ENCODE peak calls at places on chromosomes 5 and 9, in eight cellular contexts. J is effector memory CD4-positive, alpha-beta T cell; O is suprapubic skin; U is OCI-LY7; A is HCT116; Y is upper lobe of right lung; D is mesenchymal stem cell; Z is naive thymus-derived CD4-positive, alpha-beta T cell. W is an unnamed sample.

GRCh38 chr9:96006961-96007360 is 131.5 kb downstream of the ERCC6L2 start:
- DNase-seq in J (no peak), O (no peak), U (no peak), A (no peak), Y (no peak), D (peak; percentile 46), Z (no peak), W (no peak)

GRCh38 chr5:39420482-39421145 is 4.2 kb downstream of the DAB2 start:
- DNase-seq in J (no peak), O (peak; percentile 87), U (no peak), A (no peak), Y (no peak), D (peak; percentile 52), Z (no peak), W (no peak)

GRCh38 chr9:115997923-115998322 is 155.7 kb upstream of the PAPPA start:
- DNase-seq in J (no peak), O (no peak), U (no peak), A (no peak), Y (no peak), D (peak; percentile 70), Z (no peak), W (no peak)

GRCh38 chr5:154449786-154450185 is 4.0 kb downstream of the SAP30L start:
- DNase-seq in J (no peak), O (no peak), U (no peak), A (no peak), Y (no peak), D (peak; percentile 37), Z (no peak), W (no peak)

GRCh38 chr9:137406876-137407589 is 15.9 kb downstream of the EXD3 start:
- DNase-seq in J (peak; percentile 30), O (no peak), U (no peak), A (no peak), Y (peak; percentile 85), D (peak; percentile 74), Z (peak; percentile 46), W (peak; percentile 29)

GRCh38 chr9:75265525-75265972 is 177.2 kb downstream of the OSTF1 start:
- DNase-seq in J (peak; percentile 27), O (no peak), U (peak; percentile 57), A (peak; percentile 15), Y (no peak), D (peak; percentile 41), Z (peak; percentile 43), W (peak; percentile 49)

GRCh38 chr5:126811515-126812198 is 34.7 kb downstream of the LMNB1 start:
- DNase-seq in J (peak; percentile 18), O (no peak), U (no peak), A (no peak), Y (no peak), D (peak; percentile 81), Z (peak; percentile 63), W (no peak)

GRCh38 chr9:107712390-107712789 is 222.8 kb upstream of the KLF4 start:
- DNase-seq in J (no peak), O (no peak), U (no peak), A (peak; percentile 77), Y (no peak), D (peak; percentile 52), Z (no peak), W (no peak)

GRCh38 chr5:145991044-145991575 is 54.7 kb downstream of the SH3RF2 start:
- DNase-seq in J (no peak), O (no peak), U (no peak), A (no peak), Y (no peak), D (no peak), Z (no peak), W (no peak)

GRCh38 chr5:80061005-80061404 is 25.9 kb downstream of the THBS4 start:
- DNase-seq in J (no peak), O (no peak), U (no peak), A (no peak), Y (no peak), D (peak; percentile 47), Z (no peak), W (no peak)

GRCh38 chr9:75615284-75615683 is 275.2 kb upstream of the PCSK5 start:
- DNase-seq in J (no peak), O (no peak), U (peak; percentile 58), A (no peak), Y (no peak), D (no peak), Z (no peak), W (no peak)

GRCh38 chr5:136518814-136519213 is 153.5 kb upstream of the TRPC7 start:
- DNase-seq in J (no peak), O (no peak), U (no peak), A (no peak), Y (no peak), D (no peak), Z (no peak), W (no peak)

GRCh38 chr9:117768740-117769400 is 64.7 kb downstream of the TLR4 start:
- DNase-seq in J (no peak), O (no peak), U (no peak), A (no peak), Y (no peak), D (no peak), Z (no peak), W (no peak)

GRCh38 chr9:93025736-93026135 is 32.8 kb upstream of the SUSD3 start:
- DNase-seq in J (no peak), O (no peak), U (no peak), A (no peak), Y (no peak), D (no peak), Z (no peak), W (no peak)

GRCh38 chr5:136819526-136820302 is 454.4 kb upstream of the TRPC7 start:
- DNase-seq in J (no peak), O (no peak), U (no peak), A (no peak), Y (no peak), D (no peak), Z (no peak), W (no peak)

GRCh38 chr5:125499969-125500368 is 753.5 kb upstream of the ZNF608 start:
- DNase-seq in J (no peak), O (no peak), U (no peak), A (no peak), Y (no peak), D (no peak), Z (no peak), W (no peak)

GRCh38 chr5:16934669-16935068 is 1.4 kb downstream of the MYO10 start:
- DNase-seq in J (no peak), O (no peak), U (no peak), A (no peak), Y (no peak), D (peak; percentile 51), Z (no peak), W (no peak)

GRCh38 chr5:19608434-19608833 is 379.6 kb downstream of the CDH18 start:
- DNase-seq in J (no peak), O (no peak), U (peak; percentile 29), A (no peak), Y (no peak), D (peak; percentile 3), Z (no peak), W (no peak)

GRCh38 chr5:43661102-43661501 is 58.1 kb downstream of the NNT start:
- DNase-seq in J (peak; percentile 4), O (no peak), U (peak; percentile 49), A (peak; percentile 35), Y (no peak), D (peak; percentile 56), Z (no peak), W (no peak)

GRCh38 chr9:103397868-103398600 is 402.9 kb downstream of the CYLC2 start:
- DNase-seq in J (peak; percentile 0), O (no peak), U (peak; percentile 31), A (peak; percentile 7), Y (no peak), D (no peak), Z (peak; percentile 12), W (no peak)

DNA sequence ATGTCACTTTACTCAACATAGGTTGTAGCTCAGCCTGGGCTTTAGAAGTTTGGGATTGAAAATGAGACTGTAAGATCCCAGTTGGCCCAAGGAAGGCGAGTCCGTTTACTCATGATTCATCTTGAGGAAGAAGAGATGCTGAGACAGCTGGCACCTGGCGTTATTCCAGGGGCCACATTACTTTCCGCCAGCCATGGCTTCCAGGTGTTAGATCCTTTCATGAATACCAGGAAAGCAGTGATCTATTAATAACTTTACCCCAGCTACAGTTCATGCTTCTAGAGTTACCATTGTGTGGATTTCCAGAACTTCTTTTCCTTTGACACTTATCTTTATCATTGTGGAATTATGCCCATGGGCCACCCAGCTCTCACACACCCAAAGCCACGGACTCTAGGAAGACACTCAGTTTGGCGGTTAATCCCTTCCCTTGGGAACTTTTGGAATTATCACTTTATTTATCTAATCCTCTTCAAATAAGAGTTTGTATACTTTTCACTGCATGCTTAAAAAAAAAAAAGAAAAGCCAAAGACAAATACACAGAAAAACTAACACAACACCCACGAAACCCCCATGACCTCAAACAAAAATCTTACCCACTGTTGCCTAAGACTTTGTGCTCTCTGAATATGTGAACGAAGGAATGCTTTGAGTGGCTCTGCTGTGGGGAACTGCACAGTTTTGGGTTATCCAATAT is 26.9 kb downstream of the RAI14 start:
- DNase-seq in J (no peak), O (no peak), U (no peak), A (peak; percentile 16), Y (no peak), D (peak; percentile 44), Z (no peak), W (no peak)
- H3K27ac ChIP-seq in J (no peak overlapping the region), O (no peak overlapping the region), U (no peak overlapping the region), A (no peak overlapping the region), Y (no peak overlapping the region), D (peak overlapping the region; percentile 97), Z (no peak overlapping the region), W (no peak overlapping the region)

DNA sequence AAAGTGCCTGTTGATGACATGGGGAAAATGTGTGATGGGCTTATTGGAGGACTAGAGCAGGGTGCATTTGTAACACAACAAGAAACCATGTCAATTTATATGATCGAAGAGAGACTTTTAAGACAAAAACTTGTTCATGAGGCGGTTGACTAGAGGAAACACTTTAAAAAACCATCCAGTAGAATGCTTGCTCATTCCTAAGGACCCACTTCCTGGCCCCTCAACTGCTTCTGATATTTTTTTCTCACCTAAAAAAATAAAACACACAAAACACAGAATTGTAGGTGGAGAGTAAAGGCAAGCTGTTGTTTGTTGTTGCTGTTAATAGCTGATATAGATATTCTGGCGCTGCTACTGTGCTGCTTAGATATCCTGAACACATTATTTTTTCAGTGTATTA is 50.6 kb downstream of the SPIN1 start:
- DNase-seq in J (no peak), O (no peak), U (no peak), A (no peak), Y (no peak), D (no peak), Z (no peak), W (no peak)
- H3K36me3 ChIP-seq in J (peaks cover 5% of the 10 kb centered on the region), O (peaks cover 28% of the 10 kb centered on the region), U (peaks cover 21% of the 10 kb centered on the region), A (peaks cover 2% of the 10 kb centered on the region), Y (peaks cover 19% of the 10 kb centered on the region), D (peaks cover 22% of the 10 kb centered on the region), Z (no peaks in the 10 kb centered on the region), W (no peaks in the 10 kb centered on the region)

GRCh38 chr9:129485140-129485758 is 135.7 kb downstream of the C9orf50 start:
- DNase-seq in J (no peak), O (no peak), U (no peak), A (no peak), Y (no peak), D (no peak), Z (no peak), W (no peak)
- H3K4me1 ChIP-seq in J (peaks cover 52% of the 10 kb centered on the region), O (peaks cover 97% of the 10 kb centered on the region), U (no peaks in the 10 kb centered on the region), A (peaks cover 80% of the 10 kb centered on the region), Y (peaks cover 63% of the 10 kb centered on the region), D (peaks cover 71% of the 10 kb centered on the region), Z (peaks cover 29% of the 10 kb centered on the region), W (peaks cover 43% of the 10 kb centered on the region)

DNA sequence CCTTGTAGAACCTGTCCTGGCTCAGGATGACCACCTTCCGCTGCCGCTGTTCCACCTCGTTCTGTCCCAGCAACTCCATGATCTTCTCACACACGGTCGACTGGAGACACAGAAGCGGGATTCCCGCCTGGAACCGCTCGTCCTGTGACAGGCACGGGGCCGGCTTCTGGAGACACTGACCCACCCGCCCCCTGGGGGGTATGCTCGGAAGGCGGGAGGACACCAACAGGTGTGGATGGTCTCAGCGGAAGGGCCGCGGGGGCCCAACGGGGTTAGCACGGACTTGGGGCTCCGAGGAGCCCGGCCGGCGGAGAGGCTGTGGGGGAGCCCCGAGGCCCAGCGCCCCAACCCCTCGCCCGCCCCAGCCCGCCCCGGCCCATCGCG is 525 bp downstream of the UCK1 start:
- DNase-seq in J (peak; percentile 4), O (peak; percentile 80), U (peak; percentile 29), A (no peak), Y (peak; percentile 75), D (peak; percentile 67), Z (no peak), W (no peak)
- H3K27ac ChIP-seq in J (peak overlapping the region; percentile 67), O (peak overlapping the region; percentile 67), U (no peak overlapping the region), A (peak overlapping the region; percentile 49), Y (peak overlapping the region; percentile 88), D (no peak overlapping the region), Z (peak overlapping the region; percentile 90), W (peak overlapping the region; percentile 54)

W was measured in CD8-positive, alpha-beta memory T cell.